ENCODE peak calls at places on chromosomes 1 and 21, in four cellular contexts. One of them, this sample, is unnamed.

GRCh38 chr1:199808110-199808870 is 219.2 kb upstream of the NR5A2 start:
- DNase-seq in HCT116: no peak
- DNase-seq in SK-N-SH: no peak
- DNase-seq in trophoblast cell: peak; percentile 73
- DNase-seq in this sample: no peak

GRCh38 chr1:77888071-77888428 is 374 bp upstream of the NEXN start:
- DNase-seq in HCT116: no peak
- DNase-seq in SK-N-SH: no peak
- DNase-seq in trophoblast cell: peak; percentile 30
- DNase-seq in this sample: no peak

GRCh38 chr21:38990424-38990794 is 184.7 kb downstream of the ETS2 start:
- DNase-seq in HCT116: no peak
- DNase-seq in SK-N-SH: peak; percentile 49
- DNase-seq in trophoblast cell: no peak
- DNase-seq in this sample: no peak

GRCh38 chr1:77313491-77313890 is 31.7 kb downstream of the AK5 start:
- DNase-seq in HCT116: peak; percentile 33
- DNase-seq in SK-N-SH: peak; percentile 12
- DNase-seq in trophoblast cell: no peak
- DNase-seq in this sample: peak; percentile 36

GRCh38 chr1:223520200-223520599 is 127.0 kb downstream of the CCDC185 start:
- DNase-seq in HCT116: no peak
- DNase-seq in SK-N-SH: no peak
- DNase-seq in trophoblast cell: no peak
- DNase-seq in this sample: no peak

GRCh38 chr1:110605901-110606783 is at the start of gene KCNA2:
- DNase-seq in HCT116: no peak
- DNase-seq in SK-N-SH: peak; percentile 88
- DNase-seq in trophoblast cell: no peak
- DNase-seq in this sample: no peak

GRCh38 chr1:246617156-246617555 is 50.9 kb downstream of the CNST start:
- DNase-seq in HCT116: no peak
- DNase-seq in SK-N-SH: no peak
- DNase-seq in trophoblast cell: no peak
- DNase-seq in this sample: no peak

GRCh38 chr1:68230901-68231626 is 1.3 kb downstream of the WLS start:
- DNase-seq in HCT116: no peak
- DNase-seq in SK-N-SH: peak; percentile 63
- DNase-seq in trophoblast cell: no peak
- DNase-seq in this sample: no peak

GRCh38 chr21:41164981-41165650 is 2.8 kb upstream of the BACE2 start:
- DNase-seq in HCT116: no peak
- DNase-seq in SK-N-SH: no peak
- DNase-seq in trophoblast cell: no peak
- DNase-seq in this sample: no peak

GRCh38 chr1:110542730-110543129 is 23.8 kb upstream of the KCNA10 start:
- DNase-seq in HCT116: no peak
- DNase-seq in SK-N-SH: no peak
- DNase-seq in trophoblast cell: peak; percentile 26
- DNase-seq in this sample: peak; percentile 18

GRCh38 chr1:23868848-23869450 is 859 bp upstream of the FUCA1 start:
- DNase-seq in HCT116: no peak
- DNase-seq in SK-N-SH: peak; percentile 42
- DNase-seq in trophoblast cell: peak; percentile 5
- DNase-seq in this sample: peak; percentile 31

GRCh38 chr21:42373908-42374455 is 7.6 kb upstream of the TFF1 start:
- DNase-seq in HCT116: no peak
- DNase-seq in SK-N-SH: no peak
- DNase-seq in trophoblast cell: no peak
- DNase-seq in this sample: no peak

GRCh38 chr1:208225954-208226937 is 17.9 kb downstream of the PLXNA2 start:
- DNase-seq in HCT116: no peak
- DNase-seq in SK-N-SH: no peak
- DNase-seq in trophoblast cell: no peak
- DNase-seq in this sample: no peak

GRCh38 chr1:204941415-204942338 is 71.0 kb downstream of the NFASC start:
- DNase-seq in HCT116: peak; percentile 34
- DNase-seq in SK-N-SH: peak; percentile 77
- DNase-seq in trophoblast cell: peak; percentile 64
- DNase-seq in this sample: peak; percentile 57

GRCh38 chr1:84253891-84254290 is 47.6 kb upstream of the SAMD13 start:
- DNase-seq in HCT116: peak; percentile 98
- DNase-seq in SK-N-SH: no peak
- DNase-seq in trophoblast cell: no peak
- DNase-seq in this sample: no peak

GRCh38 chr1:55898191-55898590 is 681.2 kb downstream of the PLPP3 start:
- DNase-seq in HCT116: no peak
- DNase-seq in SK-N-SH: no peak
- DNase-seq in trophoblast cell: no peak
- DNase-seq in this sample: no peak

GRCh38 chr1:1908506-1908791 is 6.6 kb upstream of the CALML6 start:
- DNase-seq in HCT116: no peak
- DNase-seq in SK-N-SH: no peak
- DNase-seq in trophoblast cell: no peak
- DNase-seq in this sample: no peak

GRCh38 chr1:28811766-28812668 is at the start of gene OPRD1:
- DNase-seq in HCT116: no peak
- DNase-seq in SK-N-SH: peak; percentile 79
- DNase-seq in trophoblast cell: no peak
- DNase-seq in this sample: no peak

GRCh38 chr1:117142200-117142599 is 20.7 kb upstream of the TRIM45 start:
- DNase-seq in HCT116: no peak
- DNase-seq in SK-N-SH: peak; percentile 10
- DNase-seq in trophoblast cell: no peak
- DNase-seq in this sample: no peak

GRCh38 chr1:202698276-202698675 is 12.0 kb downstream of the SYT2 start:
- DNase-seq in HCT116: no peak
- DNase-seq in SK-N-SH: no peak
- DNase-seq in trophoblast cell: no peak
- DNase-seq in this sample: no peak

GRCh38 chr1:181104042-181104789 is 15.7 kb downstream of the IER5 start:
- DNase-seq in HCT116: no peak
- DNase-seq in SK-N-SH: no peak
- DNase-seq in trophoblast cell: no peak
- DNase-seq in this sample: no peak

GRCh38 chr1:74728736-74729135 is 4.1 kb downstream of the CRYZ start:
- DNase-seq in HCT116: no peak
- DNase-seq in SK-N-SH: no peak
- DNase-seq in trophoblast cell: no peak
- DNase-seq in this sample: no peak

GRCh38 chr1:156233421-156234127 is 8.4 kb upstream of the BGLAP start:
- DNase-seq in HCT116: no peak
- DNase-seq in SK-N-SH: no peak
- DNase-seq in trophoblast cell: no peak
- DNase-seq in this sample: no peak

GRCh38 chr1:156693858-156694562 is 11.4 kb downstream of the CRABP2 start:
- DNase-seq in HCT116: no peak
- DNase-seq in SK-N-SH: no peak
- DNase-seq in trophoblast cell: no peak
- DNase-seq in this sample: no peak

DNA sequence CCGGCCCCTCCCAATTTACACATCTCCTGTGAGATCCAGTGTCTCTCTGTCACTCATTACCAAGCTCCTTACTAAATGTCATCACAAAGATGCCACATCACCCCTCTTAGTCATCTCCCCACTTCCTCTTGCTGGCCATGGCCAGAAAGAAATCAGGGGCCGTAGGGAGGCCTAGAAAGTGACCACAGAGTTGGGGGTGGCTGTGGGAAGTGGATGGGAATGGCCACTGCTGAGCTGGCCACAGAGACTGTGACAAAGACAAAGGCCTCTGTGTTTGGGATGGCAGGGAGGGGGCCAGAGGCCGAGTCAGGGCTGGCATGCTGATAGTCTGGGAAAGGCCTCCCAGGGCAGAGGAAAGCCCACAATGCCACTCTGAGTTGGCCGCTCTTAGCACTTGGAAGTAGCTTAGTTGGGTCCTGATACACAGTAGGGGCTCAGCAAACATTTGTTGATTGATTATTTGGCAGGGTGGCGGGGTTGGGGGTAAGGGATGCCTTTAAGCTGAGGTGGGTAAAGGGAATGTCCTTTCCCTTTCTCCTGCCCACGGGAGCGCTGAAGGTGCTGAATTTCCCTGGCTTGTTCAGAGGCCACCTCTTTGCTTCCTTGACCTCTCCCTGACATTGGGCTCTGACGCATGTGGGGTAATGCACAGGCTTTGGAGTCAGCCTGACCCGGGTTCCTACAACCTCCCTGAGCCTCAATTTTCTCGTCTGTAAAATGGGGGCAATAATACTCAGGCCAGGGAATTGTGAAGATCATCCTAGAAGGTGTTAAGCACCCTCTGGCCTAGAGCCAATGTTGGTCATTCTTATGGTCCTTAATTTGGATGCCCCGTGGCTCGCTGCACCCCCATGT is 13.2 kb downstream of the NAV1 start:
- DNase-seq in HCT116: peak; percentile 58
- DNase-seq in SK-N-SH: no peak
- DNase-seq in trophoblast cell: no peak
- DNase-seq in this sample: no peak
- H2AFZ ChIP-seq in HCT116: no peak overlapping the region
- H2AFZ ChIP-seq in SK-N-SH: no peak overlapping the region
- H2AFZ ChIP-seq in trophoblast cell: no peak overlapping the region
- H2AFZ ChIP-seq in this sample: no peak overlapping the region

DNA sequence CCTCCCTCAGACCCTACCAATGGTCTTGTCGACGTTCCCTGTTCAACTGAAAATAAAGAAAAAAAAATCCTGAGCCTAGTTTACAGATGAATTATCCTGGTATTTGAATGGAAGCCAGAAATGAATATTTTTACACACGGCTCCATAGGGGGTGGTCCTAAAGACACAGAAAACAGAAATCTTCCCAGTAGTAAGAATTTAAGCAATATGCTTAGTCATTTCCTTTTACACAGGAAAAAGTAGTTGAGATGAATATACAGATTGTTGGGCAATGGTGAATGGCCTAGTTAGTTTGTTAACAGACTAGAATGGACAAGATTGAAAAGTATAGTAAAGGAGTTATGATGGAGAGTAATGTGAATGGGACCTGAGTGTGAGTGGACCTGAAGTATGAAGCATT is 67.5 kb downstream of the RGS18 start:
- DNase-seq in HCT116: no peak
- DNase-seq in SK-N-SH: no peak
- DNase-seq in trophoblast cell: no peak
- DNase-seq in this sample: no peak
- H2AFZ ChIP-seq in HCT116: no peak overlapping the region
- H2AFZ ChIP-seq in SK-N-SH: no peak overlapping the region
- H2AFZ ChIP-seq in trophoblast cell: no peak overlapping the region
- H2AFZ ChIP-seq in this sample: no peak overlapping the region

DNA sequence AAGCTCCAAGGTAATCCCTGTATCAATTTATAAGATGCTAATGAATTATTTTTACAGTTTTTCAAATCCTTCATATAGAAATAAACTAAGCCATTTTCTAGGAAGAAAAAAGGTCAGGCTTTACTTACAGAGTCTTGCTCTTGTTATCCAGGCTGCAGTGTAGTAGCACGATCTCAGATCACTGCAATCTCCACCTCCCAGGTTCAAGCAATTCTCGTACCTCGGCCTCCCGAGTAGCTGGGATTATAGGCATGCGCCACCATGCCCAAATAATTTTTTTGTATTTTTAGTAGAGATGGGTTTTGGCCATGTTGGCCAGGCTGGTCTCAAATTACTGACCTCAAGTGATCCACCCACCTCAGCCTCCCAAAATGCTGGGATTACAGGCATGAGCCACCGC is 27.0 kb downstream of the RERE start:
- DNase-seq in HCT116: no peak
- DNase-seq in SK-N-SH: no peak
- DNase-seq in trophoblast cell: no peak
- DNase-seq in this sample: no peak
- H2AFZ ChIP-seq in HCT116: no peak overlapping the region
- H2AFZ ChIP-seq in SK-N-SH: no peak overlapping the region
- H2AFZ ChIP-seq in trophoblast cell: no peak overlapping the region
- H2AFZ ChIP-seq in this sample: no peak overlapping the region

GRCh38 chr1:107590087-107590486 is 374.9 kb downstream of the VAV3 start:
- DNase-seq in HCT116: no peak
- DNase-seq in SK-N-SH: no peak
- DNase-seq in trophoblast cell: no peak
- DNase-seq in this sample: no peak

GRCh38 chr1:107594541-107594940 is 370.4 kb downstream of the VAV3 start:
- DNase-seq in HCT116: no peak
- DNase-seq in SK-N-SH: no peak
- DNase-seq in trophoblast cell: peak; percentile 89
- DNase-seq in this sample: no peak

GRCh38 chr1:107593436-107594209 is 371.4 kb downstream of the VAV3 start:
- DNase-seq in HCT116: no peak
- DNase-seq in SK-N-SH: no peak
- DNase-seq in trophoblast cell: no peak
- DNase-seq in this sample: no peak

GRCh38 chr1:107588321-107588720 is 376.7 kb downstream of the VAV3 start:
- DNase-seq in HCT116: no peak
- DNase-seq in SK-N-SH: no peak
- DNase-seq in trophoblast cell: no peak
- DNase-seq in this sample: no peak

GRCh38 chr1:107590895-107591622 is 373.9 kb downstream of the VAV3 start:
- DNase-seq in HCT116: no peak
- DNase-seq in SK-N-SH: no peak
- DNase-seq in trophoblast cell: no peak
- DNase-seq in this sample: peak; percentile 37
- H2AFZ ChIP-seq in HCT116: no peak overlapping the region
- H2AFZ ChIP-seq in SK-N-SH: no peak overlapping the region
- H2AFZ ChIP-seq in trophoblast cell: no peak overlapping the region
- H2AFZ ChIP-seq in this sample: no peak overlapping the region

DNA sequence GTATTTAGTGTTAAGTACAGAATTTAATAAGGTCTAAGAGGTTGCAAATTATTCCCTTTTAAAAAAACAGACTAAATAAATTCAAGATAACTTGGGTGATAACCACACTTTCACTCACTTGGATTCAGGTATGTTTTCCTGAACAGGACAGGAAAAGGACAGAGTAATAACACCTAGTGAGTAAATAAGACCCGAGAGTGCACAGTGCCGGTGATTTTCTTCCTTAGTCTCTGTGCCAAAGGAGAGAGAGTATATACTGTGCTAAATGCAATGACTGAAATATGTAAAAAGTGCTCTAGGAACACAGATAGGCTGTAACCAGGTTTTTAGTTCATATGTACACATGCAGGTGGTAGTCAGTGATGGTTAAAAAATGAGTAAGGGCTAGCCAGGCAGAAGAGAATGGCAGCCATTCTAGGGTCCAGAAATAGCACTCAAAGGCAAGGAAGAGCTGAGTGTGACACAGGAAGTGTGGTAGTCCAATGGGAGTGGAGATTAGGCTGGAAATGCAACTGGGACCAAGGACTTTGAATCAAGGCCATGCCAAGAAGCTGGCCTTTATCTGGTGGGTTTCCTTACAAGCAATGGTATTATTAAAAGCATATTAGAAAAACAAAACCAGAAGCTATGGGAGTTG is 58.1 kb downstream of the NRIP1 start:
- DNase-seq in HCT116: no peak
- DNase-seq in SK-N-SH: no peak
- DNase-seq in trophoblast cell: no peak
- DNase-seq in this sample: no peak
- H2AFZ ChIP-seq in HCT116: no peak overlapping the region
- H2AFZ ChIP-seq in SK-N-SH: no peak overlapping the region
- H2AFZ ChIP-seq in trophoblast cell: no peak overlapping the region
- H2AFZ ChIP-seq in this sample: no peak overlapping the region

GRCh38 chr1:183278736-183279591 is 92.9 kb downstream of the LAMC2 start:
- DNase-seq in HCT116: no peak
- DNase-seq in SK-N-SH: no peak
- DNase-seq in trophoblast cell: peak; percentile 99
- DNase-seq in this sample: no peak
- H2AFZ ChIP-seq in HCT116: no peak overlapping the region
- H2AFZ ChIP-seq in SK-N-SH: peak overlapping the region; percentile 80
- H2AFZ ChIP-seq in trophoblast cell: peak overlapping the region; percentile 52
- H2AFZ ChIP-seq in this sample: peak overlapping the region; percentile 12

GRCh38 chr1:236206548-236206947 is 64.2 kb downstream of the GPR137B start:
- DNase-seq in HCT116: no peak
- DNase-seq in SK-N-SH: no peak
- DNase-seq in trophoblast cell: no peak
- DNase-seq in this sample: no peak
- H2AFZ ChIP-seq in HCT116: no peak overlapping the region
- H2AFZ ChIP-seq in SK-N-SH: no peak overlapping the region
- H2AFZ ChIP-seq in trophoblast cell: no peak overlapping the region
- H2AFZ ChIP-seq in this sample: no peak overlapping the region